ENCODE peak calls at places on chromosomes 4 and X, in seven cellular contexts. One of them, this sample, is unnamed.

GRCh38 chrX:28189011-28189410 is 207.8 kb upstream of the DCAF8L1 start:
- ATAC-seq in activated naive CD4-positive, alpha-beta T cell treated with anti-CD3 and anti-CD28 coated beads, Interleukin-2, amount 50 U/mL, for 72 hours: no peak
- ATAC-seq in IMR-90: no peak
- ATAC-seq in SK-N-SH treated with all-trans-retinoic acid at 6 μM for 48 hours: no peak
- ATAC-seq in upper lobe of left lung: no peak
- ATAC-seq in heart left ventricle: no peak
- ATAC-seq in Panc1: no peak
- ATAC-seq in this sample: no peak

GRCh38 chrX:130577431-130577830 is 175.6 kb downstream of the RBMX2 start:
- ATAC-seq in upper lobe of left lung: no peak
- ATAC-seq in IMR-90: no peak
- ATAC-seq in Panc1: no peak
- ATAC-seq in activated naive CD4-positive, alpha-beta T cell treated with anti-CD3 and anti-CD28 coated beads, Interleukin-2, amount 50 U/mL, for 72 hours: no peak
- ATAC-seq in SK-N-SH treated with all-trans-retinoic acid at 6 μM for 48 hours: no peak
- ATAC-seq in heart left ventricle: no peak
- ATAC-seq in this sample: no peak

GRCh38 chrX:80120335-80120734 is 105.8 kb downstream of the TBX22 start:
- ATAC-seq in SK-N-SH treated with all-trans-retinoic acid at 6 μM for 48 hours: no peak
- ATAC-seq in activated naive CD4-positive, alpha-beta T cell treated with anti-CD3 and anti-CD28 coated beads, Interleukin-2, amount 50 U/mL, for 72 hours: no peak
- ATAC-seq in IMR-90: no peak
- ATAC-seq in upper lobe of left lung: no peak
- ATAC-seq in heart left ventricle: no peak
- ATAC-seq in Panc1: no peak
- ATAC-seq in this sample: no peak

GRCh38 chr4:24638396-24638875 is 54.1 kb upstream of the DHX15 start:
- ATAC-seq in upper lobe of left lung: no peak
- ATAC-seq in activated naive CD4-positive, alpha-beta T cell treated with anti-CD3 and anti-CD28 coated beads, Interleukin-2, amount 50 U/mL, for 72 hours: no peak
- ATAC-seq in heart left ventricle: no peak
- ATAC-seq in Panc1: no peak
- ATAC-seq in SK-N-SH treated with all-trans-retinoic acid at 6 μM for 48 hours: no peak
- ATAC-seq in IMR-90: no peak
- ATAC-seq in this sample: no peak

GRCh38 chr4:184385705-184386141 is 88.6 kb downstream of the IRF2 start:
- ATAC-seq in heart left ventricle: peak; percentile 83
- ATAC-seq in activated naive CD4-positive, alpha-beta T cell treated with anti-CD3 and anti-CD28 coated beads, Interleukin-2, amount 50 U/mL, for 72 hours: no peak
- ATAC-seq in upper lobe of left lung: peak; percentile 30
- ATAC-seq in Panc1: peak; percentile 15
- ATAC-seq in SK-N-SH treated with all-trans-retinoic acid at 6 μM for 48 hours: no peak
- ATAC-seq in IMR-90: no peak
- ATAC-seq in this sample: peak; percentile 31

GRCh38 chr4:47471064-47471463 is 7.6 kb upstream of the COMMD8 start:
- ATAC-seq in Panc1: no peak
- ATAC-seq in SK-N-SH treated with all-trans-retinoic acid at 6 μM for 48 hours: no peak
- ATAC-seq in activated naive CD4-positive, alpha-beta T cell treated with anti-CD3 and anti-CD28 coated beads, Interleukin-2, amount 50 U/mL, for 72 hours: no peak
- ATAC-seq in heart left ventricle: no peak
- ATAC-seq in IMR-90: no peak
- ATAC-seq in upper lobe of left lung: no peak
- ATAC-seq in this sample: no peak

GRCh38 chr4:67320645-67321044 is 224.7 kb downstream of the CENPC start:
- ATAC-seq in SK-N-SH treated with all-trans-retinoic acid at 6 μM for 48 hours: no peak
- ATAC-seq in heart left ventricle: peak; percentile 22
- ATAC-seq in activated naive CD4-positive, alpha-beta T cell treated with anti-CD3 and anti-CD28 coated beads, Interleukin-2, amount 50 U/mL, for 72 hours: no peak
- ATAC-seq in IMR-90: no peak
- ATAC-seq in Panc1: no peak
- ATAC-seq in upper lobe of left lung: peak; percentile 69
- ATAC-seq in this sample: peak; percentile 67

GRCh38 chrX:31126205-31126604 is 54.4 kb upstream of the FTHL17 start:
- ATAC-seq in IMR-90: no peak
- ATAC-seq in Panc1: no peak
- ATAC-seq in activated naive CD4-positive, alpha-beta T cell treated with anti-CD3 and anti-CD28 coated beads, Interleukin-2, amount 50 U/mL, for 72 hours: no peak
- ATAC-seq in upper lobe of left lung: peak; percentile 50
- ATAC-seq in SK-N-SH treated with all-trans-retinoic acid at 6 μM for 48 hours: no peak
- ATAC-seq in heart left ventricle: no peak
- ATAC-seq in this sample: no peak

GRCh38 chr4:40454816-40455215 is 119.7 kb downstream of the CHRNA9 start:
- ATAC-seq in heart left ventricle: no peak
- ATAC-seq in SK-N-SH treated with all-trans-retinoic acid at 6 μM for 48 hours: no peak
- ATAC-seq in IMR-90: no peak
- ATAC-seq in Panc1: no peak
- ATAC-seq in activated naive CD4-positive, alpha-beta T cell treated with anti-CD3 and anti-CD28 coated beads, Interleukin-2, amount 50 U/mL, for 72 hours: no peak
- ATAC-seq in upper lobe of left lung: no peak
- ATAC-seq in this sample: no peak

GRCh38 chr4:165784672-165785071 is 88.4 kb upstream of the TLL1 start:
- ATAC-seq in Panc1: no peak
- ATAC-seq in upper lobe of left lung: peak; percentile 32
- ATAC-seq in SK-N-SH treated with all-trans-retinoic acid at 6 μM for 48 hours: no peak
- ATAC-seq in heart left ventricle: peak; percentile 95
- ATAC-seq in activated naive CD4-positive, alpha-beta T cell treated with anti-CD3 and anti-CD28 coated beads, Interleukin-2, amount 50 U/mL, for 72 hours: no peak
- ATAC-seq in IMR-90: no peak
- ATAC-seq in this sample: peak; percentile 67

GRCh38 chr4:73508651-73509050 is 27.1 kb downstream of the AFM start:
- ATAC-seq in Panc1: no peak
- ATAC-seq in upper lobe of left lung: no peak
- ATAC-seq in activated naive CD4-positive, alpha-beta T cell treated with anti-CD3 and anti-CD28 coated beads, Interleukin-2, amount 50 U/mL, for 72 hours: no peak
- ATAC-seq in IMR-90: no peak
- ATAC-seq in SK-N-SH treated with all-trans-retinoic acid at 6 μM for 48 hours: no peak
- ATAC-seq in heart left ventricle: no peak
- ATAC-seq in this sample: no peak

GRCh38 chrX:54415534-54416350 is 24.5 kb upstream of the TSR2 start:
- ATAC-seq in Panc1: no peak
- ATAC-seq in upper lobe of left lung: no peak
- ATAC-seq in SK-N-SH treated with all-trans-retinoic acid at 6 μM for 48 hours: no peak
- ATAC-seq in heart left ventricle: no peak
- ATAC-seq in activated naive CD4-positive, alpha-beta T cell treated with anti-CD3 and anti-CD28 coated beads, Interleukin-2, amount 50 U/mL, for 72 hours: no peak
- ATAC-seq in IMR-90: no peak
- ATAC-seq in this sample: no peak

GRCh38 chr4:53365121-53365485 is 758 bp downstream of the SCFD2 start:
- ATAC-seq in SK-N-SH treated with all-trans-retinoic acid at 6 μM for 48 hours: peak; percentile 73
- ATAC-seq in Panc1: peak; percentile 56
- ATAC-seq in activated naive CD4-positive, alpha-beta T cell treated with anti-CD3 and anti-CD28 coated beads, Interleukin-2, amount 50 U/mL, for 72 hours: no peak
- ATAC-seq in heart left ventricle: peak; percentile 11
- ATAC-seq in upper lobe of left lung: peak; percentile 30
- ATAC-seq in IMR-90: peak; percentile 55
- ATAC-seq in this sample: no peak

GRCh38 chr4:86493460-86493859 is 100.7 kb upstream of the PTPN13 start:
- ATAC-seq in IMR-90: peak; percentile 40
- ATAC-seq in upper lobe of left lung: no peak
- ATAC-seq in activated naive CD4-positive, alpha-beta T cell treated with anti-CD3 and anti-CD28 coated beads, Interleukin-2, amount 50 U/mL, for 72 hours: no peak
- ATAC-seq in SK-N-SH treated with all-trans-retinoic acid at 6 μM for 48 hours: no peak
- ATAC-seq in Panc1: no peak
- ATAC-seq in heart left ventricle: no peak
- ATAC-seq in this sample: no peak

GRCh38 chr4:80538276-80538926 is 202.9 kb downstream of the CFAP299 start:
- ATAC-seq in heart left ventricle: no peak
- ATAC-seq in activated naive CD4-positive, alpha-beta T cell treated with anti-CD3 and anti-CD28 coated beads, Interleukin-2, amount 50 U/mL, for 72 hours: peak; percentile 40
- ATAC-seq in SK-N-SH treated with all-trans-retinoic acid at 6 μM for 48 hours: peak; percentile 78
- ATAC-seq in upper lobe of left lung: no peak
- ATAC-seq in IMR-90: peak; percentile 84
- ATAC-seq in Panc1: no peak
- ATAC-seq in this sample: no peak

GRCh38 chr4:11565213-11565612 is 136.5 kb upstream of the HS3ST1 start:
- ATAC-seq in activated naive CD4-positive, alpha-beta T cell treated with anti-CD3 and anti-CD28 coated beads, Interleukin-2, amount 50 U/mL, for 72 hours: peak; percentile 24
- ATAC-seq in Panc1: no peak
- ATAC-seq in SK-N-SH treated with all-trans-retinoic acid at 6 μM for 48 hours: no peak
- ATAC-seq in heart left ventricle: no peak
- ATAC-seq in IMR-90: no peak
- ATAC-seq in upper lobe of left lung: no peak
- ATAC-seq in this sample: no peak

GRCh38 chrX:76029385-76029784 is 143.5 kb upstream of the PBDC1 start:
- ATAC-seq in IMR-90: no peak
- ATAC-seq in Panc1: no peak
- ATAC-seq in activated naive CD4-positive, alpha-beta T cell treated with anti-CD3 and anti-CD28 coated beads, Interleukin-2, amount 50 U/mL, for 72 hours: no peak
- ATAC-seq in heart left ventricle: no peak
- ATAC-seq in upper lobe of left lung: no peak
- ATAC-seq in SK-N-SH treated with all-trans-retinoic acid at 6 μM for 48 hours: no peak
- ATAC-seq in this sample: no peak

GRCh38 chr4:142091085-142091513 is 454.7 kb downstream of the IL15 start:
- ATAC-seq in IMR-90: peak; percentile 50
- ATAC-seq in upper lobe of left lung: peak; percentile 71
- ATAC-seq in Panc1: peak; percentile 65
- ATAC-seq in activated naive CD4-positive, alpha-beta T cell treated with anti-CD3 and anti-CD28 coated beads, Interleukin-2, amount 50 U/mL, for 72 hours: no peak
- ATAC-seq in heart left ventricle: peak; percentile 69
- ATAC-seq in SK-N-SH treated with all-trans-retinoic acid at 6 μM for 48 hours: peak; percentile 32
- ATAC-seq in this sample: peak; percentile 84

GRCh38 chr4:25031077-25031606 is 396 bp upstream of the LGI2 start:
- ATAC-seq in IMR-90: peak; percentile 49
- ATAC-seq in heart left ventricle: peak; percentile 73
- ATAC-seq in SK-N-SH treated with all-trans-retinoic acid at 6 μM for 48 hours: peak; percentile 75
- ATAC-seq in upper lobe of left lung: peak; percentile 30
- ATAC-seq in Panc1: peak; percentile 78
- ATAC-seq in activated naive CD4-positive, alpha-beta T cell treated with anti-CD3 and anti-CD28 coated beads, Interleukin-2, amount 50 U/mL, for 72 hours: peak; percentile 32
- ATAC-seq in this sample: peak; percentile 51

GRCh38 chr4:11455201-11455835 is 26.6 kb upstream of the HS3ST1 start:
- ATAC-seq in heart left ventricle: no peak
- ATAC-seq in upper lobe of left lung: no peak
- ATAC-seq in IMR-90: no peak
- ATAC-seq in Panc1: no peak
- ATAC-seq in SK-N-SH treated with all-trans-retinoic acid at 6 μM for 48 hours: no peak
- ATAC-seq in activated naive CD4-positive, alpha-beta T cell treated with anti-CD3 and anti-CD28 coated beads, Interleukin-2, amount 50 U/mL, for 72 hours: no peak
- ATAC-seq in this sample: no peak

GRCh38 chr4:113635739-113636437 is 125.7 kb downstream of the CAMK2D start:
- ATAC-seq in activated naive CD4-positive, alpha-beta T cell treated with anti-CD3 and anti-CD28 coated beads, Interleukin-2, amount 50 U/mL, for 72 hours: no peak
- ATAC-seq in SK-N-SH treated with all-trans-retinoic acid at 6 μM for 48 hours: peak; percentile 71
- ATAC-seq in heart left ventricle: peak; percentile 83
- ATAC-seq in Panc1: peak; percentile 15
- ATAC-seq in IMR-90: peak; percentile 80
- ATAC-seq in upper lobe of left lung: no peak
- ATAC-seq in this sample: no peak

GRCh38 chr4:147940144-147940543 is 208.3 kb downstream of the ARHGAP10 start:
- ATAC-seq in heart left ventricle: peak; percentile 90
- ATAC-seq in SK-N-SH treated with all-trans-retinoic acid at 6 μM for 48 hours: no peak
- ATAC-seq in Panc1: no peak
- ATAC-seq in IMR-90: no peak
- ATAC-seq in activated naive CD4-positive, alpha-beta T cell treated with anti-CD3 and anti-CD28 coated beads, Interleukin-2, amount 50 U/mL, for 72 hours: no peak
- ATAC-seq in upper lobe of left lung: no peak
- ATAC-seq in this sample: no peak

GRCh38 chr4:88037447-88037846 is 30.0 kb downstream of the PKD2 start:
- ATAC-seq in IMR-90: no peak
- ATAC-seq in activated naive CD4-positive, alpha-beta T cell treated with anti-CD3 and anti-CD28 coated beads, Interleukin-2, amount 50 U/mL, for 72 hours: no peak
- ATAC-seq in SK-N-SH treated with all-trans-retinoic acid at 6 μM for 48 hours: no peak
- ATAC-seq in heart left ventricle: no peak
- ATAC-seq in Panc1: no peak
- ATAC-seq in upper lobe of left lung: no peak
- ATAC-seq in this sample: no peak

GRCh38 chr4:128364565-128364964 is 77.0 kb upstream of the PGRMC2 start:
- ATAC-seq in upper lobe of left lung: no peak
- ATAC-seq in SK-N-SH treated with all-trans-retinoic acid at 6 μM for 48 hours: no peak
- ATAC-seq in activated naive CD4-positive, alpha-beta T cell treated with anti-CD3 and anti-CD28 coated beads, Interleukin-2, amount 50 U/mL, for 72 hours: no peak
- ATAC-seq in Panc1: no peak
- ATAC-seq in IMR-90: peak; percentile 11
- ATAC-seq in heart left ventricle: no peak
- ATAC-seq in this sample: no peak

GRCh38 chrX:148498067-148498466 is 2.4 kb upstream of the AFF2 start:
- ATAC-seq in IMR-90: no peak
- ATAC-seq in SK-N-SH treated with all-trans-retinoic acid at 6 μM for 48 hours: no peak
- ATAC-seq in activated naive CD4-positive, alpha-beta T cell treated with anti-CD3 and anti-CD28 coated beads, Interleukin-2, amount 50 U/mL, for 72 hours: no peak
- ATAC-seq in upper lobe of left lung: no peak
- ATAC-seq in Panc1: no peak
- ATAC-seq in heart left ventricle: no peak
- ATAC-seq in this sample: no peak

GRCh38 chr4:151674804-151675290 is 86.0 kb downstream of the GATB start:
- ATAC-seq in heart left ventricle: peak; percentile 72
- ATAC-seq in upper lobe of left lung: peak; percentile 73
- ATAC-seq in Panc1: no peak
- ATAC-seq in SK-N-SH treated with all-trans-retinoic acid at 6 μM for 48 hours: peak; percentile 40
- ATAC-seq in activated naive CD4-positive, alpha-beta T cell treated with anti-CD3 and anti-CD28 coated beads, Interleukin-2, amount 50 U/mL, for 72 hours: no peak
- ATAC-seq in IMR-90: peak; percentile 46
- ATAC-seq in this sample: peak; percentile 84

GRCh38 chrX:43676960-43677582 is 21.0 kb downstream of the MAOA start:
- ATAC-seq in IMR-90: no peak
- ATAC-seq in SK-N-SH treated with all-trans-retinoic acid at 6 μM for 48 hours: no peak
- ATAC-seq in activated naive CD4-positive, alpha-beta T cell treated with anti-CD3 and anti-CD28 coated beads, Interleukin-2, amount 50 U/mL, for 72 hours: no peak
- ATAC-seq in heart left ventricle: peak; percentile 44
- ATAC-seq in upper lobe of left lung: no peak
- ATAC-seq in Panc1: no peak
- ATAC-seq in this sample: no peak

GRCh38 chr4:8928074-8928473 is 56.4 kb upstream of the HMX1 start:
- ATAC-seq in IMR-90: no peak
- ATAC-seq in activated naive CD4-positive, alpha-beta T cell treated with anti-CD3 and anti-CD28 coated beads, Interleukin-2, amount 50 U/mL, for 72 hours: no peak
- ATAC-seq in Panc1: no peak
- ATAC-seq in upper lobe of left lung: no peak
- ATAC-seq in SK-N-SH treated with all-trans-retinoic acid at 6 μM for 48 hours: no peak
- ATAC-seq in heart left ventricle: no peak
- ATAC-seq in this sample: no peak

GRCh38 chrX:110938977-110939732 is 143.5 kb upstream of the CHRDL1 start:
- ATAC-seq in activated naive CD4-positive, alpha-beta T cell treated with anti-CD3 and anti-CD28 coated beads, Interleukin-2, amount 50 U/mL, for 72 hours: no peak
- ATAC-seq in upper lobe of left lung: no peak
- ATAC-seq in heart left ventricle: no peak
- ATAC-seq in IMR-90: no peak
- ATAC-seq in SK-N-SH treated with all-trans-retinoic acid at 6 μM for 48 hours: no peak
- ATAC-seq in Panc1: no peak
- ATAC-seq in this sample: no peak

GRCh38 chr4:153191795-153192363 is 12.4 kb upstream of the TRIM2 start:
- ATAC-seq in SK-N-SH treated with all-trans-retinoic acid at 6 μM for 48 hours: no peak
- ATAC-seq in heart left ventricle: no peak
- ATAC-seq in upper lobe of left lung: no peak
- ATAC-seq in IMR-90: no peak
- ATAC-seq in Panc1: no peak
- ATAC-seq in activated naive CD4-positive, alpha-beta T cell treated with anti-CD3 and anti-CD28 coated beads, Interleukin-2, amount 50 U/mL, for 72 hours: no peak
- ATAC-seq in this sample: no peak

GRCh38 chr4:40998680-40999358 is 215.5 kb downstream of the APBB2 start:
- ATAC-seq in IMR-90: no peak
- ATAC-seq in heart left ventricle: peak; percentile 94
- ATAC-seq in SK-N-SH treated with all-trans-retinoic acid at 6 μM for 48 hours: no peak
- ATAC-seq in activated naive CD4-positive, alpha-beta T cell treated with anti-CD3 and anti-CD28 coated beads, Interleukin-2, amount 50 U/mL, for 72 hours: no peak
- ATAC-seq in Panc1: peak; percentile 95
- ATAC-seq in upper lobe of left lung: no peak
- ATAC-seq in this sample: peak; percentile 58

GRCh38 chrX:19883878-19884277 is 3.5 kb downstream of the SH3KBP1 start:
- ATAC-seq in upper lobe of left lung: no peak
- ATAC-seq in IMR-90: no peak
- ATAC-seq in Panc1: no peak
- ATAC-seq in heart left ventricle: no peak
- ATAC-seq in activated naive CD4-positive, alpha-beta T cell treated with anti-CD3 and anti-CD28 coated beads, Interleukin-2, amount 50 U/mL, for 72 hours: peak; percentile 27
- ATAC-seq in SK-N-SH treated with all-trans-retinoic acid at 6 μM for 48 hours: no peak
- ATAC-seq in this sample: no peak

GRCh38 chr4:2733001-2733843 is 22.9 kb downstream of the TNIP2 start:
- ATAC-seq in upper lobe of left lung: peak; percentile 23
- ATAC-seq in SK-N-SH treated with all-trans-retinoic acid at 6 μM for 48 hours: no peak
- ATAC-seq in heart left ventricle: no peak
- ATAC-seq in activated naive CD4-positive, alpha-beta T cell treated with anti-CD3 and anti-CD28 coated beads, Interleukin-2, amount 50 U/mL, for 72 hours: peak; percentile 9
- ATAC-seq in IMR-90: no peak
- ATAC-seq in Panc1: peak; percentile 32
- ATAC-seq in this sample: no peak

GRCh38 chr4:106201373-106201772 is 114.6 kb downstream of the TBCK start:
- ATAC-seq in upper lobe of left lung: no peak
- ATAC-seq in IMR-90: peak; percentile 71
- ATAC-seq in heart left ventricle: no peak
- ATAC-seq in Panc1: no peak
- ATAC-seq in SK-N-SH treated with all-trans-retinoic acid at 6 μM for 48 hours: peak; percentile 88
- ATAC-seq in activated naive CD4-positive, alpha-beta T cell treated with anti-CD3 and anti-CD28 coated beads, Interleukin-2, amount 50 U/mL, for 72 hours: no peak
- ATAC-seq in this sample: no peak

GRCh38 chr4:39441593-39441992 is 17.1 kb downstream of the RPL9 start:
- ATAC-seq in heart left ventricle: no peak
- ATAC-seq in IMR-90: no peak
- ATAC-seq in activated naive CD4-positive, alpha-beta T cell treated with anti-CD3 and anti-CD28 coated beads, Interleukin-2, amount 50 U/mL, for 72 hours: peak; percentile 57
- ATAC-seq in upper lobe of left lung: no peak
- ATAC-seq in Panc1: no peak
- ATAC-seq in SK-N-SH treated with all-trans-retinoic acid at 6 μM for 48 hours: no peak
- ATAC-seq in this sample: no peak

GRCh38 chrX:97374266-97374665 is 490.6 kb downstream of the RPA4 start:
- ATAC-seq in Panc1: no peak
- ATAC-seq in IMR-90: no peak
- ATAC-seq in heart left ventricle: no peak
- ATAC-seq in activated naive CD4-positive, alpha-beta T cell treated with anti-CD3 and anti-CD28 coated beads, Interleukin-2, amount 50 U/mL, for 72 hours: no peak
- ATAC-seq in SK-N-SH treated with all-trans-retinoic acid at 6 μM for 48 hours: no peak
- ATAC-seq in upper lobe of left lung: no peak
- ATAC-seq in this sample: no peak

GRCh38 chr4:113968473-113968872 is 11.0 kb downstream of the ARSJ start:
- ATAC-seq in Panc1: no peak
- ATAC-seq in heart left ventricle: no peak
- ATAC-seq in SK-N-SH treated with all-trans-retinoic acid at 6 μM for 48 hours: no peak
- ATAC-seq in upper lobe of left lung: no peak
- ATAC-seq in IMR-90: peak; percentile 25
- ATAC-seq in activated naive CD4-positive, alpha-beta T cell treated with anti-CD3 and anti-CD28 coated beads, Interleukin-2, amount 50 U/mL, for 72 hours: no peak
- ATAC-seq in this sample: peak; percentile 25

GRCh38 chrX:137166591-137166990 is 132.8 kb upstream of the GPR101 start:
- ATAC-seq in heart left ventricle: no peak
- ATAC-seq in SK-N-SH treated with all-trans-retinoic acid at 6 μM for 48 hours: no peak
- ATAC-seq in upper lobe of left lung: no peak
- ATAC-seq in activated naive CD4-positive, alpha-beta T cell treated with anti-CD3 and anti-CD28 coated beads, Interleukin-2, amount 50 U/mL, for 72 hours: no peak
- ATAC-seq in IMR-90: no peak
- ATAC-seq in Panc1: no peak
- ATAC-seq in this sample: no peak